ENCODE peak calls at places on chromosomes 12 and 14, in eight cellular contexts. P, V, X, O, K, Z, I and T are unnamed samples.

GRCh38 chr12:106289196-106289681 is 13.3 kb upstream of the TCP11L2 start:
- DNase-seq in I (no peak), X (peak; percentile 61), P (no peak), O (no peak), Z (no peak), K (no peak), V (no peak), T (no peak)

GRCh38 chr12:2999265-2999841 is 40.2 kb downstream of the TEAD4 start:
- DNase-seq in X (no peak), Z (no peak), K (peak; percentile 22), I (peak; percentile 97), V (no peak), O (no peak), P (peak; percentile 84), T (no peak)

GRCh38 chr12:53182836-53183235 is 2.1 kb upstream of the CSAD start:
- DNase-seq in O (no peak), V (no peak), K (no peak), I (no peak), X (no peak), Z (no peak), P (no peak), T (no peak)

GRCh38 chr14:59301354-59301753 is 112.9 kb downstream of the DAAM1 start:
- DNase-seq in P (no peak), X (no peak), V (no peak), K (no peak), I (peak; percentile 27), O (peak; percentile 96), Z (no peak), T (no peak)

GRCh38 chr14:73058923-73059311 is 583 bp downstream of the RBM25 start:
- DNase-seq in P (no peak), O (peak; percentile 31), X (peak; percentile 14), V (peak; percentile 39), I (peak; percentile 48), K (peak; percentile 31), Z (no peak), T (no peak)

GRCh38 chr12:11662369-11662768 is 12.9 kb downstream of the ETV6 start:
- DNase-seq in I (no peak), V (no peak), O (no peak), X (no peak), Z (no peak), P (no peak), K (no peak), T (no peak)

GRCh38 chr12:75329918-75330826 is at the start of gene CAPS2:
- DNase-seq in V (peak; percentile 81), X (peak; percentile 84), Z (peak; percentile 83), K (peak; percentile 87), I (peak; percentile 90), O (peak; percentile 70), P (peak; percentile 87), T (peak; percentile 76)

GRCh38 chr14:61153436-61153835 is 127.7 kb downstream of the TMEM30B start:
- DNase-seq in K (no peak), V (no peak), O (no peak), Z (no peak), X (peak; percentile 49), I (no peak), P (no peak), T (no peak)

GRCh38 chr14:44910826-44911225 is 50.9 kb downstream of the KLHL28 start:
- DNase-seq in I (no peak), Z (no peak), O (no peak), P (no peak), V (no peak), K (no peak), X (no peak), T (no peak)

GRCh38 chr14:51018521-51018920 is 74.2 kb upstream of the PYGL start:
- DNase-seq in X (peak; percentile 41), I (no peak), K (no peak), P (no peak), V (no peak), O (no peak), Z (no peak), T (no peak)

GRCh38 chr12:115259968-115260806 is 576.2 kb upstream of the TBX3 start:
- DNase-seq in I (no peak), O (no peak), P (no peak), Z (no peak), K (no peak), X (no peak), V (no peak), T (no peak)

GRCh38 chr12:74722709-74723108 is 185.1 kb downstream of the ATXN7L3B start:
- DNase-seq in I (no peak), Z (no peak), V (no peak), P (no peak), K (no peak), O (no peak), X (no peak), T (no peak)

GRCh38 chr12:53236443-53237111 is 4.6 kb upstream of the RARG start:
- DNase-seq in O (no peak), X (no peak), P (peak; percentile 41), V (no peak), K (no peak), I (no peak), Z (no peak), T (no peak)

GRCh38 chr14:34324363-34324795 is 137.7 kb downstream of the SPTSSA start:
- DNase-seq in K (no peak), P (no peak), I (peak; percentile 20), O (peak; percentile 57), X (peak; percentile 26), V (peak; percentile 58), Z (no peak), T (no peak)

GRCh38 chr12:61254225-61254624 is 1006.0 kb upstream of the USP15 start:
- DNase-seq in X (no peak), I (no peak), O (no peak), V (no peak), K (no peak), P (no peak), Z (no peak), T (no peak)

GRCh38 chr14:66228267-66228970 is 257.8 kb upstream of the CCDC196 start:
- DNase-seq in I (no peak), O (no peak), Z (no peak), P (no peak), V (peak; percentile 6), X (no peak), K (no peak), T (no peak)

GRCh38 chr12:14260011-14260993 is 105.2 kb upstream of the ATF7IP start:
- DNase-seq in P (peak; percentile 94), I (peak; percentile 96), O (no peak), Z (peak; percentile 89), X (peak; percentile 93), V (peak; percentile 43), K (peak; percentile 91), T (peak; percentile 90)

GRCh38 chr12:19066471-19067001 is 63.0 kb upstream of the PLEKHA5 start:
- DNase-seq in O (no peak), P (no peak), X (no peak), K (no peak), V (no peak), Z (no peak), I (peak; percentile 37), T (no peak)

DNA sequence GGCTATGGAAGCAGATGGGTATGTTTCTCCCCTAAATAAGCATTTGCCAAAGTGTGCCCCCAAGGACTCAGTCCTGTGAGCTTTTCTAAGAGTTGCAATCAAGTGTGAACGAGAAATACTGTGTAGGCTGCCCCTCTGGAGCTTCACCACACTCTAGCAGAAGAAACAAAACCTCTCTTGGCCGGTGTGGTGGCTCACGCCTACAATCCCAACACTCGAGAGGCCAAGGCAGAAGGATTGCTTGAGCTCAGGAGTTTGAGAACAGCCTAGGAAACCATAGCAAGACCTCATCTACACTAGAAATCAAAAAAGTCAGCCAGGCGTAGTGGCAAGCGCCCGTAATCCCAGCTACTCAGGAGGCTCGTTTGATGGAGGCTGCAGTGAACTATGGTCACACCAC is 9.8 kb downstream of the VPS37B start:
- DNase-seq in O (no peak), I (no peak), X (no peak), V (no peak), P (no peak), K (no peak), Z (peak; percentile 5), T (no peak)
- H3K27ac ChIP-seq in O (no peak overlapping the region), I (peak overlapping the region; percentile 98), X (no peak overlapping the region), V (peak overlapping the region; percentile 84), P (no peak overlapping the region), K (no peak overlapping the region), Z (peak overlapping the region; percentile 97), T (no peak overlapping the region)

GRCh38 chr12:130427381-130427887 is 89.7 kb downstream of the PIWIL1 start:
- DNase-seq in O (no peak), K (no peak), I (no peak), X (no peak), Z (no peak), V (no peak), P (no peak), T (peak; percentile 12)

GRCh38 chr12:130428116-130428515 is 90.4 kb downstream of the PIWIL1 start:
- DNase-seq in O (no peak), Z (peak; percentile 20), P (no peak), X (no peak), K (no peak), V (no peak), I (no peak), T (peak; percentile 15)

GRCh38 chr12:130433411-130433810 is 95.7 kb downstream of the PIWIL1 start:
- DNase-seq in I (no peak), P (no peak), K (no peak), X (no peak), O (no peak), V (no peak), Z (no peak), T (no peak)

GRCh38 chr12:130431176-130431575 is 93.5 kb downstream of the PIWIL1 start:
- DNase-seq in I (no peak), O (no peak), V (no peak), K (no peak), Z (no peak), X (no peak), P (no peak), T (no peak)

GRCh38 chr12:130429656-130430505 is 92.2 kb downstream of the PIWIL1 start:
- DNase-seq in K (no peak), O (no peak), X (no peak), I (no peak), Z (peak; percentile 9), V (no peak), P (no peak), T (peak; percentile 32)
- H3K9me3 ChIP-seq in K (peaks cover 16% of the 10 kb centered on the region), O (no peaks in the 10 kb centered on the region), X (peaks cover 56% of the 10 kb centered on the region), I (no peaks in the 10 kb centered on the region), Z (peaks cover 11% of the 10 kb centered on the region), V (no peaks in the 10 kb centered on the region), P (no peaks in the 10 kb centered on the region), T (peaks cover 13% of the 10 kb centered on the region)

GRCh38 chr12:79008591-79008990 is 144.0 kb downstream of the SYT1 start:
- DNase-seq in O (no peak), Z (no peak), P (no peak), X (no peak), K (no peak), I (no peak), V (no peak), T (no peak)

GRCh38 chr12:79000501-79000900 is 135.9 kb downstream of the SYT1 start:
- DNase-seq in K (no peak), V (no peak), Z (no peak), I (no peak), O (no peak), P (no peak), X (peak; percentile 32), T (no peak)

GRCh38 chr12:79001404-79001803 is 136.8 kb downstream of the SYT1 start:
- DNase-seq in O (no peak), V (no peak), X (no peak), Z (no peak), P (no peak), I (no peak), K (no peak), T (no peak)

GRCh38 chr12:79006306-79006705 is 141.7 kb downstream of the SYT1 start:
- DNase-seq in Z (no peak), O (no peak), X (peak; percentile 21), I (no peak), K (no peak), P (no peak), V (peak; percentile 39), T (no peak)
- TF ChIP-seq CTCF in Z (no peak), O (peak; percentile 54), X (peak; percentile 51), I (no peak), K (no peak), P (no peak), V (peak; percentile 62), T (no peak)

GRCh38 chr14:39203659-39204606 is 28.9 kb downstream of the PNN start:
- DNase-seq in I (no peak), K (no peak), X (no peak), Z (peak; percentile 57), P (no peak), O (no peak), V (peak; percentile 92), T (no peak)
- H3K27ac ChIP-seq in I (no peak overlapping the region), K (no peak overlapping the region), X (no peak overlapping the region), Z (no peak overlapping the region), P (no peak overlapping the region), O (no peak overlapping the region), V (peak overlapping the region; percentile 88), T (no peak overlapping the region)